ENCODE peak calls at places on chromosomes 7 and 10, in nine cellular contexts. Q, F, K, U, W, X, I, Z and V are unnamed samples.

GRCh38 chr7:146772581-146772980 is 656.0 kb downstream of the CNTNAP2 start:
- DNase-seq in X (peak; percentile 4), I (no peak), Z (peak; percentile 91), U (no peak), K (no peak), F (no peak), W (no peak), Q (no peak), V (no peak)

GRCh38 chr10:111221682-111222470 is 145.0 kb downstream of the ADRA2A start:
- DNase-seq in I (no peak), Z (no peak), X (no peak), F (no peak), Q (no peak), K (no peak), W (no peak), U (no peak), V (no peak)

GRCh38 chr7:93402944-93403343 is 170.8 kb downstream of the VPS50 start:
- DNase-seq in X (no peak), Q (no peak), W (no peak), I (no peak), Z (no peak), U (no peak), F (no peak), K (no peak), V (no peak)

GRCh38 chr7:135168001-135168400 is 2.5 kb downstream of the CYREN start:
- DNase-seq in Q (no peak), I (no peak), X (no peak), W (no peak), F (no peak), U (peak; percentile 48), Z (no peak), K (no peak), V (no peak)

GRCh38 chr10:110610308-110610774 is 33.8 kb upstream of the RBM20 start:
- DNase-seq in F (peak; percentile 49), W (peak; percentile 50), X (peak; percentile 60), Q (no peak), Z (peak; percentile 94), I (no peak), K (no peak), U (peak; percentile 45), V (no peak)

GRCh38 chr10:76328348-76328747 is 896.9 kb downstream of the LRMDA start:
- DNase-seq in I (no peak), Z (no peak), X (no peak), Q (no peak), U (no peak), W (no peak), K (no peak), F (no peak), V (no peak)

GRCh38 chr10:64041185-64041988 is 520.2 kb downstream of the REEP3 start:
- DNase-seq in W (peak; percentile 21), X (peak; percentile 94), K (peak; percentile 84), Q (no peak), I (peak; percentile 53), U (peak; percentile 76), F (peak; percentile 68), Z (peak; percentile 95), V (peak; percentile 61)

GRCh38 chr10:84179059-84179710 is 5.6 kb downstream of the GPR15LG start:
- DNase-seq in Q (no peak), I (no peak), F (no peak), X (no peak), Z (no peak), U (no peak), W (no peak), K (no peak), V (no peak)

GRCh38 chr10:102815790-102816549 is 21.2 kb downstream of the CYP17A1 start:
- DNase-seq in K (no peak), Q (peak; percentile 94), U (peak; percentile 34), F (no peak), I (peak; percentile 43), X (no peak), W (no peak), Z (no peak), V (peak; percentile 73)

GRCh38 chr7:116241296-116241695 is 31.0 kb downstream of the TES start:
- DNase-seq in Z (no peak), U (no peak), W (no peak), F (no peak), Q (no peak), I (no peak), X (no peak), K (no peak), V (no peak)

GRCh38 chr7:4745971-4746919 is 29.2 kb upstream of the AP5Z1 start:
- DNase-seq in U (peak; percentile 59), I (no peak), Q (no peak), F (no peak), X (peak; percentile 45), W (peak; percentile 49), K (peak; percentile 40), Z (peak; percentile 64), V (no peak)
- H3K4me1 ChIP-seq in U (peaks cover 28% of the 10 kb centered on the region), I (peaks cover 67% of the 10 kb centered on the region), Q (peaks cover 55% of the 10 kb centered on the region), F (peaks cover 30% of the 10 kb centered on the region), X (peaks cover 27% of the 10 kb centered on the region), W (peaks cover 68% of the 10 kb centered on the region), K (peaks cover 47% of the 10 kb centered on the region), Z (peaks cover 8% of the 10 kb centered on the region), V (peaks cover 64% of the 10 kb centered on the region)

DNA sequence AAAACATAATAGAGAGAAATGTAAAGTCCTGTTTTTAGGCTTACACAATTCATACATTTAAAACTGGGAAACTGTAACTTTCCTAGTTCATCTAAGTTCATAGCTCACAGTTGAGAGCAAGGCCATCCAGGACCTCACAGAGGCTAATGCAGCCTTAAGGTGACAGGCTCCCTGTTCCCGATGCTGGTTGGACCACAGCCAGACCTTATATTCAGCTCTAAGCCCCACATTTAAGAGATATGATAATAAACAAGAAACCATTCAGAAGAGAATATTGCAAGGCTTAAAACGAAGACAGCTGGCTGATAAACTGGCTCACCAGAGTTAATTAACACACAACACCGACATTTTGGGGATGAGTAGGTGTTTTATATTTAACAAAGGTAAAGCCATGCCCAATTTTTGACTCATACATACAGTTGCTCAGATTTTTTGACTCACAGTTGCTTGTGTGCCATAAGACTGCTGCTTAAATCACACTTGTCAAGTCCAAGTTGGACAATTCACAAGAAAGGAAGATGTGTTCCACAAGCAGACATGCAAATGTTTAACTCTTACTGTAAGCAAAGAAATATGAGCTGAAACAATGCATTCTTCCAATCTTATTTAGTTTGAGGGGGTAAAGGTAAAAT is 41.1 kb upstream of the TMEM213 start:
- DNase-seq in F (no peak), W (no peak), U (no peak), Z (no peak), I (no peak), Q (no peak), K (no peak), X (peak; percentile 79), V (no peak)
- H3K4me3 ChIP-seq in F (no peak overlapping the region), W (no peak overlapping the region), U (no peak overlapping the region), Z (no peak overlapping the region), I (no peak overlapping the region), Q (no peak overlapping the region), K (no peak overlapping the region), X (peak overlapping the region; percentile 13), V (no peak overlapping the region)

DNA sequence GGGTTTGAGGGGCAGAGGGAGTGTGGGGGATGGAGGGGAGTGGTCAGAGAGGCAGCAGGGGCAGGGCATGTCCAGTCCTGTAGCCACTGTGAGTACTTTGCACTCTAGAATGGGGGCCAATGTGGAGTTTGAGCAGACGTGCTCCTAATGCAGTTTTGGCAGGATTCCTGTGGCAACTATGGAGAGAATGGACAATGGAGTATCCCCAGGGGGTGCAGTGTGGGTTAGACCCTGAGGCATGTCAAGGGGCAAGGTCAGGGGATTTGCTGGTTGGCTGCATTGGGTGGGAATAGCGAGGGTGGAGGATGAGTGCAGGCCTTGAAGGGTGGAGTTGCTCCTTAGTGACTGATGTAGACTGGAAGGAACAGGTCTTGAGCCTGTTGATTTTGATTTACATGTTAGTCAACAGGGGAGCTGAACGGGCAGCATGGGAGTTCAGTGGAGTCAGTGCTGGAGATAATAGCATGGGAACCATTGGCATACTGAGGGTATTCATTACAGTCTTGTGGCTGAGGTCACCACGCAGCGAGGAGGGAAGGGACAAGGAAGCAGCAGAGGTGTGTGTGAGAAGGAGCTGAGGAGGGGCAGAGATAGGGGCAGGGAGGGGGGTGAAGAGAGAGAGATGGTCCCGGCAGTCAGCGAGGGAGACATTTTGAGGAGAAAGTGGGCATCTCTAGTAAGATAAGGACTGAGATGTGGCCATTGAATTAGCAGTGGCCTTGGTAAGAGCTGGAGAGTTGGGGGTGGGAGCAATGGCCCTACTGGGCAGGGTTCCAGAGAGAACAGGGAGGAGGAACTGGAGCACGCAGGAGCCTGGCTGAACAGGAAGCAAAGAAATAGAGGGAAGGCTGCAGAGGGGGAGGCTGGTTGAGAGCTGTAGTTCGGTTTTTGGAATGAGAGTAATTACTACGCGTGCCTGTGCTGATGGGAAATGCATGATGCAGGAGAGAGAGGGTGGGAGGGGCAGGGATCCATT is 112.7 kb downstream of the CCNY start:
- DNase-seq in F (no peak), K (peak; percentile 38), Q (no peak), X (no peak), I (no peak), Z (no peak), U (no peak), W (no peak), V (peak; percentile 58)
- H3K4me1 ChIP-seq in F (peaks cover 36% of the 10 kb centered on the region), K (peaks cover 54% of the 10 kb centered on the region), Q (peaks cover 81% of the 10 kb centered on the region), X (peaks cover 33% of the 10 kb centered on the region), I (peaks cover 93% of the 10 kb centered on the region), Z (peaks cover 3% of the 10 kb centered on the region), U (peaks cover 21% of the 10 kb centered on the region), W (peaks cover 66% of the 10 kb centered on the region), V (peaks cover 53% of the 10 kb centered on the region)

GRCh38 chr10:97684866-97685394 is 2.1 kb downstream of the AVPI1 start:
- DNase-seq in W (no peak), Z (no peak), U (no peak), I (no peak), X (peak; percentile 31), F (no peak), Q (no peak), K (no peak), V (no peak)

GRCh38 chr10:97682042-97682441 is 5.0 kb downstream of the AVPI1 start:
- DNase-seq in X (no peak), Q (no peak), K (no peak), I (no peak), F (no peak), W (no peak), U (peak; percentile 49), Z (no peak), V (no peak)

GRCh38 chr10:97685395-97685958 is 1.6 kb downstream of the AVPI1 start:
- DNase-seq in Q (no peak), W (peak; percentile 76), K (peak; percentile 55), X (peak; percentile 27), Z (peak; percentile 80), F (peak; percentile 31), U (peak; percentile 66), I (no peak), V (no peak)

GRCh38 chr10:97686301-97686961 is 610 bp downstream of the AVPI1 start:
- DNase-seq in Z (no peak), U (no peak), W (no peak), I (no peak), F (no peak), K (no peak), X (no peak), Q (no peak), V (no peak)

DNA sequence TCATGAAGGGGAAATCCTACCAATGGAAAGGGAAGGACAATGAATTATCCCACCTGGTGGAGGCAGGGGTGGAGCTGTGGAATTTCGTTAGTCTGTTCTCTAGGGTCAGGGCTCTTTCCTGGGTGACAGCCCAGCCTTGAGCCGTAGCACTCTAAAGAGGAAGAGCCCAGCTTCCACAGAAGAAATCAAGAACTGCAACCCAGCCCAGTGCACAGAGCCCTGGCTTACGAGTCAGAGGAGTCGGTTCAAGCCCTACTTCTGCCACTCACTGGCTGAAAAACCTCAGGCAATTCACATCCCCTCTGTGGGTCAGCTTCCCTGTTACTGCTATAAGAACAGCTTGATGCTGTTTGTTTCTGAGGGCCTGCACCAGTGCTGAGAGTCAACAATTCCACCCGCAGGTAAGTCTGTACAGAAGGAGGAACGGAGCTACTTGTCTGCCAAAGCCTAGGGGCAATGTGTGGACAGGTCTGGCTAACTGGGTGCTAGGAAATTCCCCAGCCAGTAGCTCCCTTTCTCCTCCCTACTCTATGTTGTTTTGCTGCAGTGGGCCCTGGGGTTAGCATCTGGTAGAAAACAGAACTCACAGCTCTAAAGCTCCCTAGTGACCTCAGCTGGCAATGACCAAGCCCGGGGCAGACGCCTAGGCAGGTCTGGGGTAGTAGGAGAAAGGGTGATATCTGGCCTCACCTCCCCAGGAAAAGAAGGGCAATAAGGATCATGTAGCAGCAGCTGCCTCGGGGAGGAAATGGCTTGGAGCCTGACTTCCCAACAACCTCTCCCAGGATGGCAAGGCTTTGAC is 3.3 kb downstream of the AVPI1 start:
- DNase-seq in U (peak; percentile 68), F (no peak), K (peak; percentile 37), Q (no peak), W (peak; percentile 47), Z (peak; percentile 69), X (peak; percentile 42), I (no peak), V (peak; percentile 36)
- H3K4me3 ChIP-seq in U (no peak overlapping the region), F (no peak overlapping the region), K (peak overlapping the region; percentile 67), Q (peak overlapping the region; percentile 86), W (peak overlapping the region; percentile 92), Z (no peak overlapping the region), X (peak overlapping the region; percentile 32), I (peak overlapping the region; percentile 4), V (peak overlapping the region; percentile 82)